ENCODE peak calls at places on chromosome 6, in ten cellular contexts. One of them, this sample, is unnamed.

GRCh38 chr6:148342146-148343027 is at the start of gene SASH1:
- DNase-seq in GM06990: peak
- DNase-seq in fibroblast of lung: peak
- DNase-seq in IMR-90: peak
- DNase-seq in upper lobe of left lung: peak
- DNase-seq in progenitor cell of endocrine pancreas: peak
- DNase-seq in activated B cell treated with CpG ODN at 0.5 μM for 24 hours: peak
- DNase-seq in mesothelial cell of epicardium: peak
- DNase-seq in AG04450: peak
- DNase-seq in ascending aorta: peak
- DNase-seq in this sample: no peak

GRCh38 chr6:63476302-63476701 is 96.0 kb upstream of the LOC128125822 start:
- DNase-seq in ascending aorta: no peak
- DNase-seq in upper lobe of left lung: no peak
- DNase-seq in IMR-90: no peak
- DNase-seq in mesothelial cell of epicardium: no peak
- DNase-seq in activated B cell treated with CpG ODN at 0.5 μM for 24 hours: no peak
- DNase-seq in AG04450: no peak
- DNase-seq in fibroblast of lung: no peak
- DNase-seq in progenitor cell of endocrine pancreas: no peak
- DNase-seq in GM06990: no peak
- DNase-seq in this sample: no peak

GRCh38 chr6:132007474-132008190 is 56.5 kb upstream of the CCN2 start:
- DNase-seq in ascending aorta: no peak
- DNase-seq in mesothelial cell of epicardium: no peak
- DNase-seq in activated B cell treated with CpG ODN at 0.5 μM for 24 hours: no peak
- DNase-seq in GM06990: no peak
- DNase-seq in fibroblast of lung: peak
- DNase-seq in IMR-90: peak
- DNase-seq in upper lobe of left lung: no peak
- DNase-seq in progenitor cell of endocrine pancreas: no peak
- DNase-seq in AG04450: peak
- DNase-seq in this sample: no peak

GRCh38 chr6:37653229-37653628 is 44.5 kb downstream of the MDGA1 start:
- DNase-seq in fibroblast of lung: no peak
- DNase-seq in upper lobe of left lung: no peak
- DNase-seq in AG04450: no peak
- DNase-seq in ascending aorta: no peak
- DNase-seq in IMR-90: no peak
- DNase-seq in GM06990: no peak
- DNase-seq in mesothelial cell of epicardium: no peak
- DNase-seq in activated B cell treated with CpG ODN at 0.5 μM for 24 hours: no peak
- DNase-seq in progenitor cell of endocrine pancreas: no peak
- DNase-seq in this sample: no peak

GRCh38 chr6:44478591-44479254 is 91.2 kb downstream of the CDC5L start:
- DNase-seq in AG04450: no peak
- DNase-seq in ascending aorta: no peak
- DNase-seq in fibroblast of lung: no peak
- DNase-seq in activated B cell treated with CpG ODN at 0.5 μM for 24 hours: no peak
- DNase-seq in IMR-90: no peak
- DNase-seq in mesothelial cell of epicardium: no peak
- DNase-seq in GM06990: no peak
- DNase-seq in progenitor cell of endocrine pancreas: no peak
- DNase-seq in upper lobe of left lung: no peak
- DNase-seq in this sample: no peak

GRCh38 chr6:105560611-105561066 is 157.8 kb upstream of the PREP start:
- DNase-seq in AG04450: no peak
- DNase-seq in progenitor cell of endocrine pancreas: no peak
- DNase-seq in mesothelial cell of epicardium: no peak
- DNase-seq in activated B cell treated with CpG ODN at 0.5 μM for 24 hours: no peak
- DNase-seq in GM06990: peak
- DNase-seq in IMR-90: peak
- DNase-seq in ascending aorta: no peak
- DNase-seq in fibroblast of lung: peak
- DNase-seq in upper lobe of left lung: no peak
- DNase-seq in this sample: no peak

GRCh38 chr6:170225852-170226417 is 64.9 kb downstream of the DLL1 start:
- DNase-seq in ascending aorta: no peak
- DNase-seq in IMR-90: no peak
- DNase-seq in mesothelial cell of epicardium: no peak
- DNase-seq in progenitor cell of endocrine pancreas: no peak
- DNase-seq in GM06990: no peak
- DNase-seq in AG04450: no peak
- DNase-seq in fibroblast of lung: no peak
- DNase-seq in activated B cell treated with CpG ODN at 0.5 μM for 24 hours: no peak
- DNase-seq in upper lobe of left lung: peak
- DNase-seq in this sample: no peak

GRCh38 chr6:15074806-15075205 is 171.1 kb upstream of the JARID2 start:
- DNase-seq in progenitor cell of endocrine pancreas: no peak
- DNase-seq in activated B cell treated with CpG ODN at 0.5 μM for 24 hours: no peak
- DNase-seq in mesothelial cell of epicardium: no peak
- DNase-seq in fibroblast of lung: no peak
- DNase-seq in GM06990: no peak
- DNase-seq in IMR-90: no peak
- DNase-seq in upper lobe of left lung: no peak
- DNase-seq in ascending aorta: no peak
- DNase-seq in AG04450: no peak
- DNase-seq in this sample: no peak

GRCh38 chr6:68197356-68197755 is 437.7 kb upstream of the ADGRB3 start:
- DNase-seq in activated B cell treated with CpG ODN at 0.5 μM for 24 hours: no peak
- DNase-seq in GM06990: no peak
- DNase-seq in fibroblast of lung: peak
- DNase-seq in ascending aorta: no peak
- DNase-seq in IMR-90: no peak
- DNase-seq in AG04450: no peak
- DNase-seq in upper lobe of left lung: no peak
- DNase-seq in mesothelial cell of epicardium: no peak
- DNase-seq in progenitor cell of endocrine pancreas: no peak
- DNase-seq in this sample: no peak

GRCh38 chr6:111551521-111552231 is 54.0 kb downstream of the TRAF3IP2 start:
- DNase-seq in progenitor cell of endocrine pancreas: peak
- DNase-seq in mesothelial cell of epicardium: no peak
- DNase-seq in activated B cell treated with CpG ODN at 0.5 μM for 24 hours: no peak
- DNase-seq in AG04450: no peak
- DNase-seq in upper lobe of left lung: peak
- DNase-seq in IMR-90: no peak
- DNase-seq in GM06990: no peak
- DNase-seq in ascending aorta: peak
- DNase-seq in fibroblast of lung: peak
- DNase-seq in this sample: no peak

GRCh38 chr6:39835856-39836442 is 43.8 kb downstream of the DAAM2 start:
- DNase-seq in GM06990: no peak
- DNase-seq in mesothelial cell of epicardium: no peak
- DNase-seq in fibroblast of lung: peak
- DNase-seq in ascending aorta: no peak
- DNase-seq in IMR-90: peak
- DNase-seq in AG04450: no peak
- DNase-seq in activated B cell treated with CpG ODN at 0.5 μM for 24 hours: no peak
- DNase-seq in upper lobe of left lung: no peak
- DNase-seq in progenitor cell of endocrine pancreas: no peak
- DNase-seq in this sample: no peak

GRCh38 chr6:116877743-116878142 is 701 bp downstream of the RFX6 start:
- DNase-seq in activated B cell treated with CpG ODN at 0.5 μM for 24 hours: no peak
- DNase-seq in upper lobe of left lung: no peak
- DNase-seq in IMR-90: no peak
- DNase-seq in progenitor cell of endocrine pancreas: no peak
- DNase-seq in mesothelial cell of epicardium: no peak
- DNase-seq in fibroblast of lung: no peak
- DNase-seq in ascending aorta: no peak
- DNase-seq in GM06990: no peak
- DNase-seq in AG04450: no peak
- DNase-seq in this sample: no peak

GRCh38 chr6:34196833-34197195 is 39.9 kb upstream of the HMGA1 start:
- DNase-seq in fibroblast of lung: no peak
- DNase-seq in IMR-90: no peak
- DNase-seq in progenitor cell of endocrine pancreas: no peak
- DNase-seq in mesothelial cell of epicardium: no peak
- DNase-seq in activated B cell treated with CpG ODN at 0.5 μM for 24 hours: no peak
- DNase-seq in AG04450: no peak
- DNase-seq in upper lobe of left lung: no peak
- DNase-seq in GM06990: no peak
- DNase-seq in ascending aorta: no peak
- DNase-seq in this sample: no peak

GRCh38 chr6:34190504-34191122 is 44.7 kb upstream of the GRM4 start:
- DNase-seq in IMR-90: no peak
- DNase-seq in progenitor cell of endocrine pancreas: no peak
- DNase-seq in fibroblast of lung: no peak
- DNase-seq in ascending aorta: peak
- DNase-seq in mesothelial cell of epicardium: no peak
- DNase-seq in AG04450: no peak
- DNase-seq in GM06990: no peak
- DNase-seq in activated B cell treated with CpG ODN at 0.5 μM for 24 hours: no peak
- DNase-seq in upper lobe of left lung: no peak
- DNase-seq in this sample: no peak

GRCh38 chr6:34196116-34196832 is 40.4 kb upstream of the HMGA1 start:
- DNase-seq in activated B cell treated with CpG ODN at 0.5 μM for 24 hours: peak
- DNase-seq in GM06990: peak
- DNase-seq in upper lobe of left lung: peak
- DNase-seq in fibroblast of lung: peak
- DNase-seq in AG04450: peak
- DNase-seq in ascending aorta: peak
- DNase-seq in mesothelial cell of epicardium: peak
- DNase-seq in progenitor cell of endocrine pancreas: peak
- DNase-seq in IMR-90: peak
- DNase-seq in this sample: peak

GRCh38 chr6:34195726-34196115 is 41.0 kb upstream of the HMGA1 start:
- DNase-seq in mesothelial cell of epicardium: no peak
- DNase-seq in AG04450: no peak
- DNase-seq in activated B cell treated with CpG ODN at 0.5 μM for 24 hours: no peak
- DNase-seq in GM06990: no peak
- DNase-seq in fibroblast of lung: no peak
- DNase-seq in upper lobe of left lung: no peak
- DNase-seq in IMR-90: no peak
- DNase-seq in progenitor cell of endocrine pancreas: no peak
- DNase-seq in ascending aorta: no peak
- DNase-seq in this sample: no peak

GRCh38 chr6:34194770-34195169 is 41.9 kb upstream of the HMGA1 start:
- DNase-seq in GM06990: no peak
- DNase-seq in fibroblast of lung: no peak
- DNase-seq in ascending aorta: no peak
- DNase-seq in IMR-90: no peak
- DNase-seq in AG04450: no peak
- DNase-seq in mesothelial cell of epicardium: no peak
- DNase-seq in activated B cell treated with CpG ODN at 0.5 μM for 24 hours: no peak
- DNase-seq in upper lobe of left lung: no peak
- DNase-seq in progenitor cell of endocrine pancreas: no peak
- DNase-seq in this sample: no peak
- TF ChIP-seq CTCF in GM06990: no peak
- TF ChIP-seq CTCF in fibroblast of lung: peak
- TF ChIP-seq CTCF in ascending aorta: no peak
- TF ChIP-seq CTCF in IMR-90: peak
- TF ChIP-seq CTCF in AG04450: peak
- TF ChIP-seq CTCF in mesothelial cell of epicardium: no peak
- TF ChIP-seq CTCF in activated B cell treated with CpG ODN at 0.5 μM for 24 hours: no peak
- TF ChIP-seq CTCF in upper lobe of left lung: no peak
- TF ChIP-seq CTCF in progenitor cell of endocrine pancreas: no peak
- TF ChIP-seq CTCF in this sample: no peak

GRCh38 chr6:35043381-35043780 is 97.8 kb downstream of the TCP11 start:
- DNase-seq in mesothelial cell of epicardium: no peak
- DNase-seq in progenitor cell of endocrine pancreas: no peak
- DNase-seq in upper lobe of left lung: peak
- DNase-seq in AG04450: no peak
- DNase-seq in GM06990: no peak
- DNase-seq in ascending aorta: no peak
- DNase-seq in IMR-90: no peak
- DNase-seq in fibroblast of lung: no peak
- DNase-seq in activated B cell treated with CpG ODN at 0.5 μM for 24 hours: no peak
- DNase-seq in this sample: no peak
- TF ChIP-seq CTCF in mesothelial cell of epicardium: no peak
- TF ChIP-seq CTCF in progenitor cell of endocrine pancreas: no peak
- TF ChIP-seq CTCF in upper lobe of left lung: no peak
- TF ChIP-seq CTCF in AG04450: no peak
- TF ChIP-seq CTCF in GM06990: no peak
- TF ChIP-seq CTCF in ascending aorta: no peak
- TF ChIP-seq CTCF in IMR-90: no peak
- TF ChIP-seq CTCF in fibroblast of lung: no peak
- TF ChIP-seq CTCF in activated B cell treated with CpG ODN at 0.5 μM for 24 hours: no peak
- TF ChIP-seq CTCF in this sample: no peak

DNA sequence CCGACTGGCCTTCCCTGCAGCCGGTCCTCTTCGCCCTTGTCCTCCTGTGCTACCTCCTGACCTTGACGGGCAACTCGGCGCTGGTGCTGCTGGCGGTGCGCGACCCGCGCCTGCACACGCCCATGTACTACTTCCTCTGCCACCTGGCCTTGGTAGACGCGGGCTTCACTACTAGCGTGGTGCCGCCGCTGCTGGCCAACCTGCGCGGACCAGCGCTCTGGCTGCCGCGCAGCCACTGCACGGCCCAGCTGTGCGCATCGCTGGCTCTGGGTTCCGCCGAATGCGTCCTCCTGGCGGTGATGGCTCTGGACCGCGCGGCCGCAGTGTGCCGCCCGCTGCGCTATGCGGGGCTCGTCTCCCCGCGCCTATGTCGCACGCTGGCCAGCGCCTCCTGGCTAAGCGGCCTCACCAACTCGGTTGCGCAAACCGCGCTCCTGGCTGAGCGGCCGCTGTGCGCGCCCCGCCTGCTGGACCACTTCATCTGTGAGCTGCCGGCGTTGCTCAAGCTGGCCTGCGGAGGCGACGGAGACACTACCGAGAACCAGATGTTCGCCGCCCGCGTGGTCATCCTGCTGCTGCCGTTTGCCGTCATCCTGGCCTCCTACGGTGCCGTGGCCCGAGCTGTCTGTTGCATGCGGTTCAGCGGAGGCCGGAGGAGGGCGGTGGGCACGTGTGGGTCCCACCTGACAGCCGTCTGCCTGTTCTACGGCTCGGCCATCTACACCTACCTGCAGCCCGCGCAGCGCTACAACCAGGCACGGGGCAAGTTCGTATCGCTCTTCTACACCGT is 6.1 kb downstream of the UBD start:
- DNase-seq in upper lobe of left lung: peak
- DNase-seq in AG04450: no peak
- DNase-seq in mesothelial cell of epicardium: peak
- DNase-seq in fibroblast of lung: peak
- DNase-seq in activated B cell treated with CpG ODN at 0.5 μM for 24 hours: peak
- DNase-seq in GM06990: peak
- DNase-seq in ascending aorta: no peak
- DNase-seq in IMR-90: peak
- DNase-seq in progenitor cell of endocrine pancreas: peak
- DNase-seq in this sample: no peak
- TF ChIP-seq CTCF in upper lobe of left lung: peak
- TF ChIP-seq CTCF in AG04450: no peak
- TF ChIP-seq CTCF in mesothelial cell of epicardium: no peak
- TF ChIP-seq CTCF in fibroblast of lung: no peak
- TF ChIP-seq CTCF in activated B cell treated with CpG ODN at 0.5 μM for 24 hours: no peak
- TF ChIP-seq CTCF in GM06990: no peak
- TF ChIP-seq CTCF in ascending aorta: no peak
- TF ChIP-seq CTCF in IMR-90: no peak
- TF ChIP-seq CTCF in progenitor cell of endocrine pancreas: peak
- TF ChIP-seq CTCF in this sample: no peak

GRCh38 chr6:10099086-10099499 is 315.8 kb downstream of the TFAP2A start:
- DNase-seq in activated B cell treated with CpG ODN at 0.5 μM for 24 hours: no peak
- DNase-seq in fibroblast of lung: no peak
- DNase-seq in upper lobe of left lung: no peak
- DNase-seq in progenitor cell of endocrine pancreas: no peak
- DNase-seq in mesothelial cell of epicardium: no peak
- DNase-seq in ascending aorta: no peak
- DNase-seq in IMR-90: no peak
- DNase-seq in GM06990: no peak
- DNase-seq in AG04450: no peak
- DNase-seq in this sample: no peak

GRCh38 chr6:10101551-10102252 is 313.2 kb downstream of the TFAP2A start:
- DNase-seq in activated B cell treated with CpG ODN at 0.5 μM for 24 hours: no peak
- DNase-seq in fibroblast of lung: peak
- DNase-seq in GM06990: no peak
- DNase-seq in progenitor cell of endocrine pancreas: no peak
- DNase-seq in ascending aorta: no peak
- DNase-seq in AG04450: no peak
- DNase-seq in IMR-90: no peak
- DNase-seq in upper lobe of left lung: no peak
- DNase-seq in mesothelial cell of epicardium: no peak
- DNase-seq in this sample: no peak

GRCh38 chr6:10099648-10100047 is 315.2 kb downstream of the TFAP2A start:
- DNase-seq in fibroblast of lung: no peak
- DNase-seq in AG04450: no peak
- DNase-seq in upper lobe of left lung: no peak
- DNase-seq in activated B cell treated with CpG ODN at 0.5 μM for 24 hours: no peak
- DNase-seq in mesothelial cell of epicardium: no peak
- DNase-seq in progenitor cell of endocrine pancreas: no peak
- DNase-seq in GM06990: no peak
- DNase-seq in IMR-90: no peak
- DNase-seq in ascending aorta: no peak
- DNase-seq in this sample: no peak
- TF ChIP-seq CTCF in fibroblast of lung: no peak
- TF ChIP-seq CTCF in AG04450: no peak
- TF ChIP-seq CTCF in upper lobe of left lung: no peak
- TF ChIP-seq CTCF in activated B cell treated with CpG ODN at 0.5 μM for 24 hours: no peak
- TF ChIP-seq CTCF in mesothelial cell of epicardium: no peak
- TF ChIP-seq CTCF in progenitor cell of endocrine pancreas: no peak
- TF ChIP-seq CTCF in GM06990: no peak
- TF ChIP-seq CTCF in IMR-90: no peak
- TF ChIP-seq CTCF in ascending aorta: no peak
- TF ChIP-seq CTCF in this sample: no peak